ENCODE peak calls at places on chromosomes 11 and 22, in nine cellular contexts. U is psoas muscle; R is A549; J is H9; Q is aorta; L is CD4-positive, alpha-beta memory T cell; D is fibroblast of lung; K is tibial nerve; S is transverse colon. B is an unnamed sample. For H3K4me1, the result is how much of the 10 kb centered on the place peaks cover.

GRCh38 chr11:117901601-117902000 is 25.1 kb upstream of the FXYD6 start:
- DNase-seq in U (no peak), R (no peak), J (no peak), Q (no peak), L (no peak), D (no peak), K (no peak), S (no peak), B (peak)

GRCh38 chr22:27621671-27622070 is 179.9 kb downstream of the MN1 start:
- DNase-seq in U (no peak), R (no peak), J (no peak), Q (no peak), L (no peak), D (peak), K (no peak), S (no peak), B (no peak)

GRCh38 chr11:119222308-119222707 is 16.2 kb downstream of the CBL start:
- DNase-seq in U (no peak), R (no peak), J (no peak), Q (no peak), L (no peak), D (peak), K (no peak), S (no peak), B (no peak)

GRCh38 chr11:68036717-68037239 is 2.0 kb upstream of the TCIRG1 start:
- DNase-seq in U (peak), R (no peak), J (no peak), Q (peak), L (no peak), D (no peak), K (no peak), S (peak), B (no peak)

GRCh38 chr11:78205256-78205655 is 16.5 kb downstream of the USP35 start:
- DNase-seq in U (no peak), R (no peak), J (no peak), Q (no peak), L (no peak), D (no peak), K (no peak), S (no peak), B (no peak)

GRCh38 chr11:28713850-28714249 is 605.7 kb downstream of the METTL15 start:
- DNase-seq in U (no peak), R (no peak), J (no peak), Q (no peak), L (no peak), D (peak), K (no peak), S (no peak), B (no peak)

GRCh38 chr22:48895831-48896765 is 931.6 kb downstream of the BRD1 start:
- DNase-seq in U (no peak), R (no peak), J (peak), Q (no peak), L (no peak), D (no peak), K (no peak), S (no peak), B (peak)

GRCh38 chr11:69480547-69481392 is 693 bp upstream of the LINC01488 start:
- DNase-seq in U (peak), R (peak), J (no peak), Q (peak), L (no peak), D (peak), K (no peak), S (peak), B (no peak)

GRCh38 chr11:70829160-70829899 is 423.0 kb downstream of the SHANK2 start:
- DNase-seq in U (no peak), R (no peak), J (no peak), Q (no peak), L (no peak), D (no peak), K (no peak), S (no peak), B (no peak)

GRCh38 chr11:97815667-97816066 is 1205.1 kb upstream of the CNTN5 start:
- DNase-seq in U (no peak), R (no peak), J (no peak), Q (no peak), L (no peak), D (peak), K (no peak), S (no peak), B (no peak)

GRCh38 chr11:76238551-76238950 is 32.2 kb upstream of the WNT11 start:
- DNase-seq in U (peak), R (no peak), J (no peak), Q (peak), L (no peak), D (no peak), K (no peak), S (no peak), B (no peak)

GRCh38 chr11:6006395-6006794 is 351 bp downstream of the OR56A4 start:
- DNase-seq in U (no peak), R (no peak), J (no peak), Q (no peak), L (no peak), D (no peak), K (no peak), S (no peak), B (no peak)

GRCh38 chr11:100624346-100624745 is 62.7 kb upstream of the ARHGAP42 start:
- DNase-seq in U (no peak), R (no peak), J (no peak), Q (no peak), L (no peak), D (peak), K (no peak), S (no peak), B (no peak)

GRCh38 chr11:107665016-107665415 is 46.8 kb downstream of the SLN start:
- DNase-seq in U (no peak), R (no peak), J (no peak), Q (no peak), L (no peak), D (peak), K (no peak), S (no peak), B (no peak)

GRCh38 chr11:63837027-63837688 is 1.8 kb upstream of the MARK2 start:
- DNase-seq in U (peak), R (peak), J (peak), Q (peak), L (peak), D (peak), K (peak), S (peak), B (no peak)

GRCh38 chr22:30386960-30387848 is at the start of gene RNF215:
- DNase-seq in U (peak), R (peak), J (peak), Q (peak), L (peak), D (peak), K (peak), S (peak), B (no peak)

GRCh38 chr11:104163100-104164027 is 583 bp downstream of the PDGFD start:
- DNase-seq in U (peak), R (peak), J (peak), Q (peak), L (no peak), D (peak), K (no peak), S (no peak), B (no peak)

GRCh38 chr11:95149659-95150294 is 60.1 kb downstream of the ENDOD1 start:
- DNase-seq in U (peak), R (no peak), J (peak), Q (no peak), L (no peak), D (peak), K (no peak), S (peak), B (peak)

GRCh38 chr22:25919452-25919851 is 177.5 kb downstream of the MYO18B start:
- DNase-seq in U (no peak), R (no peak), J (no peak), Q (no peak), L (no peak), D (no peak), K (no peak), S (no peak), B (no peak)

GRCh38 chr11:7967826-7968225 is 2.6 kb upstream of the NLRP10 start:
- DNase-seq in U (no peak), R (no peak), J (no peak), Q (no peak), L (no peak), D (peak), K (no peak), S (no peak), B (no peak)

GRCh38 chr11:128501576-128502549 is 85.5 kb downstream of the ETS1 start:
- DNase-seq in U (no peak), R (no peak), J (no peak), Q (peak), L (no peak), D (peak), K (no peak), S (no peak), B (no peak)

GRCh38 chr11:64857485-64857884 is 13.0 kb upstream of the CDC42BPG start:
- DNase-seq in U (no peak), R (no peak), J (no peak), Q (no peak), L (no peak), D (no peak), K (no peak), S (no peak), B (no peak)

GRCh38 chr22:18095101-18095805 is 15.4 kb upstream of the TUBA8 start:
- DNase-seq in U (no peak), R (no peak), J (no peak), Q (no peak), L (no peak), D (peak), K (no peak), S (no peak), B (no peak)

GRCh38 chr11:115616941-115617340 is 112.7 kb upstream of the CADM1 start:
- DNase-seq in U (peak), R (no peak), J (no peak), Q (peak), L (no peak), D (peak), K (no peak), S (no peak), B (no peak)

GRCh38 chr11:2775626-2776350 is 76.0 kb upstream of the KCNQ1OT1 start:
- DNase-seq in U (no peak), R (no peak), J (no peak), Q (no peak), L (no peak), D (no peak), K (no peak), S (no peak), B (peak)

GRCh38 chr11:88280673-88281316 is 56.7 kb downstream of the CTSC start:
- DNase-seq in U (no peak), R (no peak), J (no peak), Q (no peak), L (no peak), D (peak), K (no peak), S (no peak), B (no peak)

GRCh38 chr11:128936546-128937275 is 6.0 kb downstream of the TP53AIP1 start:
- DNase-seq in U (no peak), R (no peak), J (peak), Q (no peak), L (no peak), D (peak), K (no peak), S (no peak), B (no peak)

GRCh38 chr11:132655187-132655855 is 877.0 kb downstream of the OPCML start:
- DNase-seq in U (no peak), R (no peak), J (no peak), Q (no peak), L (no peak), D (peak), K (no peak), S (no peak), B (no peak)

GRCh38 chr11:120182357-120182756 is 28.5 kb upstream of the OAF start:
- DNase-seq in U (no peak), R (no peak), J (no peak), Q (no peak), L (no peak), D (no peak), K (peak), S (no peak), B (no peak)

GRCh38 chr22:23240639-23241389 is 60.5 kb downstream of the BCR start:
- DNase-seq in U (no peak), R (peak), J (peak), Q (peak), L (no peak), D (no peak), K (no peak), S (no peak), B (no peak)

GRCh38 chr22:23237201-23237798 is 57.0 kb downstream of the BCR start:
- DNase-seq in U (peak), R (no peak), J (peak), Q (peak), L (no peak), D (peak), K (peak), S (peak), B (no peak)

GRCh38 chr22:23237841-23238240 is 57.5 kb downstream of the BCR start:
- DNase-seq in U (no peak), R (no peak), J (no peak), Q (no peak), L (peak), D (no peak), K (no peak), S (no peak), B (no peak)

GRCh38 chr22:23238707-23239106 is 58.4 kb downstream of the BCR start:
- DNase-seq in U (no peak), R (no peak), J (no peak), Q (peak), L (no peak), D (no peak), K (no peak), S (no peak), B (no peak)

GRCh38 chr22:23239429-23239828 is 59.1 kb downstream of the BCR start:
- DNase-seq in U (no peak), R (no peak), J (no peak), Q (peak), L (no peak), D (no peak), K (no peak), S (no peak), B (no peak)
- H3K4me1 ChIP-seq in U (under half), R (under half), J (under half), Q (under half), L (half or more), D (under half), K (half or more), S (under half), B (under half)

GRCh38 chr11:65858354-65859133 is 564 bp upstream of the CFL1 start:
- DNase-seq in U (no peak), R (no peak), J (no peak), Q (no peak), L (peak), D (no peak), K (no peak), S (no peak), B (no peak)

GRCh38 chr11:65859812-65860277 is 388 bp upstream of the MUS81 start:
- DNase-seq in U (no peak), R (no peak), J (no peak), Q (peak), L (no peak), D (no peak), K (no peak), S (peak), B (no peak)

GRCh38 chr11:65860278-65861164 is at the start of gene MUS81:
- DNase-seq in U (peak), R (peak), J (peak), Q (peak), L (peak), D (peak), K (peak), S (peak), B (peak)

GRCh38 chr11:65857500-65858353 is at the start of gene CFL1:
- DNase-seq in U (peak), R (peak), J (peak), Q (peak), L (peak), D (peak), K (peak), S (peak), B (peak)

DNA sequence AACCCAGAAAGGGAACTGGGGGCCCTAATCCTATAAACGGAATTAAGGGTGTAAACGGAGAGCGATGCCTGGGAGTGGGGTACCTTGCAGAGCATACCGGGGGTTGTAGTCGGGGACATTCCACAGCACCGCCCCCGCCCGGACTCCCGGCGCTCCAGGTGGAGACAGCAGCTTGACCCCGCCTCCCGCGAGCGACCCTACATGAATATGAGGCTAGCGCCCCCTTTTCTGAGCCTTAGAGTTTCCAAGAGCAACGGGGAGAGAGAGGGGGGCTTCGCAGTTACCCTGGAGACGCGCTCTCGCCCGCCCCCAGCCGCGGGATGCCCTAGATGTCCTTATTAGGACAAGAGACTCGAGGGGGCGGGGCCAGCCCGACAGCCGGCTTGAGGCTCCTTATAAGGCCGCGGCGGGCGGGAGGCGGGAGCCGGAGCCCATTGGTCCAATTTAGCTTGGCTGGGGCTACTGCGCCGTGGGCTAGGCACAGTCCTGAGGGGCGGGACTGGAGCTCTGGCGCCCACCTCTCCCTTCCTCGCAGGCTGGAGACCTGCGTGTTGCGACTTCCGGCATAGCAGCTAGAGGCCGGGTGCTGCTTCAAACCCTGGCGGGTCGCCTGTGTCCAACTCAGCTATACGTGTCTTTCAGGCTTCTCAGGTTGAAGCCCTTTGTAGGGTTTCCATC is 960 bp upstream of the MUS81 start:
- DNase-seq in U (peak), R (peak), J (peak), Q (peak), L (peak), D (peak), K (peak), S (peak), B (peak)
- H3K4me1 ChIP-seq in U (under half), R (under half), J (under half), Q (under half), L (half or more), D (under half), K (half or more), S (under half), B (under half)

GRCh38 chr22:46045459-46046298 is 68.7 kb upstream of the WNT7B start:
- DNase-seq in U (no peak), R (no peak), J (no peak), Q (peak), L (no peak), D (no peak), K (no peak), S (peak), B (peak)
- H3K4me1 ChIP-seq in U (half or more), R (under half), J (under half), Q (under half), L (under half), D (under half), K (half or more), S (under half), B (under half)

GRCh38 chr11:17692931-17693330 is 26.4 kb upstream of the MYOD1 start:
- DNase-seq in U (no peak), R (no peak), J (no peak), Q (no peak), L (no peak), D (no peak), K (no peak), S (no peak), B (no peak)
- H3K4me1 ChIP-seq in U (half or more), R (under half), J (under half), Q (under half), L (under half), D (under half), K (under half), S (under half), B (under half)

DNA sequence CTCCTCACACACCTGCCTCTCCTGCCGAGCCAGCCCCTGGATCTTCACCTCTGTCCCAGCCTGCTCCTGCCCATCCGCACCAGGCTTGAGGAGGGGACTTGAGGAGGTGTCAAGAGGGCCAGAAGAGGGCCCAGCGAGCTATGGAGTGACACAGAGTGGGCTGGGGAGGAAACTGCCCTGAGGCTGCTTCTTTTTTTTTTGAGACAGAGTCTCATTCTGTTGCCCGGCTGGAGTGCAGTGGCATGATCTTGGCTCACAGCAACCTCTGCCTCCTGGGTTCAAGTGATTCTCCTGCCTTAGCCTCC is 21.9 kb upstream of the CDON start:
- DNase-seq in U (no peak), R (no peak), J (no peak), Q (no peak), L (no peak), D (no peak), K (no peak), S (no peak), B (no peak)
- H3K4me1 ChIP-seq in U (under half), R (under half), J (under half), Q (under half), L (under half), D (under half), K (under half), S (under half), B (under half)

DNA sequence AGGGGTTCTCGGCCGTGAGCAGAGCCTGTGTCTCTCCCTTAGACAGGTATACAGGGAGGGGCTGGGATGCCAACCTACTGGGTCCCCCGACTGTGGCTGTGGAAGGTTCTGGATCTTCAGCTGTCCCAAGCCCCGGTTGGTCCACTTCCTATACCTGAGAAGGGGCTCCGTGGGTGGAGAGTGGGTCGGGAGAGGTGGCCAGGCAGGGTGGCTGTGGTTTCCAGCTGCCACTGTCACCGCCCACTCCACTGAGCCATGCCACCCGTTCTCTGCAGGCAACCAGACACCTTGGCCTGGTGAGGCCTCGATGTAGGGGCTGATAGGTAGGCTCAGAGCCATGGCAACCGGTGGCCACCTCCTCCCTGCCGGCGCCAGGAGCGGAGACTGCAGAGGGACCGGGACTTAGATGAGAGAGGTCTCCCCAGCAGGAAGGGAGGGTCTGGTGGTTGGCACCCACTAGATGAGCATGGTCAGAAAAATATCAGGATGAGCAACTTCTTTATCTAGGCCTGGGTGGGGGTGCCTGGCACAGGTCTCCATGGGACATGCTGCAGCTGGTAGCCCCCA is 53.8 kb downstream of the TRIOBP start:
- DNase-seq in U (no peak), R (no peak), J (no peak), Q (no peak), L (no peak), D (no peak), K (no peak), S (no peak), B (no peak)
- H3K4me1 ChIP-seq in U (half or more), R (half or more), J (under half), Q (under half), L (under half), D (under half), K (half or more), S (half or more), B (half or more)